ENCODE peak calls at places on chromosomes 16 and 17, in four cellular contexts. J is mammary epithelial cell, X is NCI-H748 treated with DMSO at 0.1 percent for 48 hours, Y is mucosa of descending colon. F is an unnamed sample.

GRCh38 chr16:73365010-73365409 is 317.1 kb upstream of the ZFHX3 start:
- DNase-seq in Y (peak), J (no peak), X (peak), F (no peak)

GRCh38 chr17:59366773-59367656 is 35.6 kb downstream of the YPEL2 start:
- DNase-seq in X (peak), J (no peak), Y (peak), F (no peak)

GRCh38 chr16:17343028-17343427 is 127.7 kb downstream of the XYLT1 start:
- DNase-seq in Y (no peak), J (no peak), X (no peak), F (no peak)

GRCh38 chr17:41544497-41544896 is 16.4 kb upstream of the KRT19 start:
- DNase-seq in X (no peak), Y (peak), J (no peak), F (no peak)

GRCh38 chr16:66250686-66251405 is 115.6 kb upstream of the CDH5 start:
- DNase-seq in X (no peak), Y (peak), J (peak), F (no peak)

GRCh38 chr17:41377546-41377945 is 4.6 kb downstream of the KRT34 start:
- DNase-seq in Y (no peak), X (no peak), J (no peak), F (no peak)

GRCh38 chr17:31794111-31794510 is 64.9 kb downstream of the COPRS start:
- DNase-seq in J (no peak), X (no peak), Y (no peak), F (no peak)

GRCh38 chr16:85176541-85177447 is 64.5 kb upstream of the CIBAR2 start:
- DNase-seq in J (no peak), Y (no peak), X (no peak), F (no peak)

GRCh38 chr17:50583636-50584035 is 23.1 kb downstream of the CACNA1G start:
- DNase-seq in J (no peak), X (no peak), Y (no peak), F (no peak)

GRCh38 chr17:1593630-1593931 is 31.0 kb upstream of the PITPNA start:
- DNase-seq in X (no peak), Y (no peak), J (no peak), F (no peak)

GRCh38 chr16:19804538-19805323 is 79.9 kb downstream of the GPRC5B start:
- DNase-seq in J (peak), Y (peak), X (peak), F (no peak)

GRCh38 chr16:85171809-85172464 is 59.7 kb upstream of the CIBAR2 start:
- DNase-seq in Y (no peak), X (no peak), J (no peak), F (no peak)

GRCh38 chr16:85894266-85894665 is 4.7 kb upstream of the IRF8 start:
- DNase-seq in X (no peak), J (no peak), Y (peak), F (no peak)

GRCh38 chr16:53911506-53911905 is 207.6 kb downstream of the FTO start:
- DNase-seq in J (no peak), X (no peak), Y (no peak), F (no peak)

GRCh38 chr16:50360779-50361178 is 8.0 kb downstream of the BRD7 start:
- DNase-seq in X (no peak), Y (no peak), J (peak), F (no peak)

GRCh38 chr17:72539981-72540897 is 419.4 kb downstream of the SOX9 start:
- DNase-seq in J (peak), X (peak), Y (peak), F (peak)

GRCh38 chr16:19136549-19137196 is 22.9 kb downstream of the ITPRIPL2 start:
- DNase-seq in Y (peak), J (peak), X (no peak), F (no peak)

GRCh38 chr16:2860826-2861567 is 3.0 kb upstream of the PRSS22 start:
- DNase-seq in X (no peak), J (peak), Y (no peak), F (no peak)

GRCh38 chr17:10646393-10646990 is 10.6 kb downstream of the MYH3 start:
- DNase-seq in X (peak), Y (peak), J (peak), F (peak)

GRCh38 chr17:17809527-17810373 is 27.0 kb downstream of the SREBF1 start:
- DNase-seq in J (no peak), Y (no peak), X (no peak), F (no peak)

GRCh38 chr17:6578491-6578890 is 22.1 kb upstream of the PITPNM3 start:
- DNase-seq in J (no peak), X (no peak), Y (no peak), F (no peak)

GRCh38 chr17:82882715-82883446 is 43.1 kb upstream of the ZNF750 start:
- DNase-seq in X (no peak), J (no peak), Y (peak), F (peak)

GRCh38 chr16:68452176-68452575 is 3.9 kb upstream of the SMPD3 start:
- DNase-seq in X (no peak), Y (no peak), J (no peak), F (no peak)

GRCh38 chr16:70302745-70303144 is 3.8 kb downstream of the DDX19B start:
- DNase-seq in X (no peak), Y (no peak), J (peak), F (no peak)

GRCh38 chr17:79133214-79133613 is 58.6 kb downstream of the ENGASE start:
- DNase-seq in Y (no peak), X (no peak), J (no peak), F (no peak)

GRCh38 chr17:73976676-73977521 is 226.6 kb upstream of the RPL38 start:
- DNase-seq in J (no peak), Y (no peak), X (no peak), F (no peak)

GRCh38 chr17:42179911-42180410 is 981 bp downstream of the KCNH4 start:
- DNase-seq in X (peak), J (peak), Y (peak), F (no peak)